ENCODE peak calls at places on chromosomes 12 and 14, in nine cellular contexts. A, T, Z, E, N, Q, J, F and V are unnamed samples.

GRCh38 chr12:101299346-101299745 is 19.4 kb downstream of the UTP20 start:
- DNase-seq in A (no peak), T (no peak), Z (no peak), E (no peak), N (no peak), Q (no peak), J (no peak), F (no peak), V (no peak)

GRCh38 chr14:50957296-50957695 is 13.0 kb upstream of the PYGL start:
- DNase-seq in A (no peak), T (no peak), Z (no peak), E (no peak), N (peak; percentile 68), Q (no peak), J (no peak), F (no peak), V (peak; percentile 50)

GRCh38 chr12:94100254-94100653 is 48.1 kb upstream of the PLXNC1 start:
- DNase-seq in A (no peak), T (no peak), Z (peak; percentile 74), E (no peak), N (no peak), Q (no peak), J (no peak), F (peak; percentile 61), V (no peak)

GRCh38 chr14:52949711-52950409 is 990 bp downstream of the FERMT2 start:
- DNase-seq in A (no peak), T (peak; percentile 47), Z (no peak), E (no peak), N (peak; percentile 56), Q (no peak), J (no peak), F (no peak), V (no peak)

GRCh38 chr14:69715725-69716482 is 51.0 kb upstream of the SRSF5 start:
- DNase-seq in A (peak; percentile 71), T (peak; percentile 27), Z (peak; percentile 49), E (no peak), N (peak; percentile 98), Q (no peak), J (no peak), F (peak; percentile 60), V (no peak)

GRCh38 chr14:30297856-30298255 is 261.1 kb upstream of the G2E3 start:
- DNase-seq in A (no peak), T (no peak), Z (no peak), E (no peak), N (no peak), Q (no peak), J (no peak), F (no peak), V (no peak)

GRCh38 chr12:55724226-55724939 is 4.2 kb downstream of the RDH5 start:
- DNase-seq in A (peak; percentile 77), T (peak; percentile 57), Z (peak; percentile 43), E (peak; percentile 78), N (peak; percentile 81), Q (no peak), J (no peak), F (peak; percentile 87), V (peak; percentile 81)

GRCh38 chr12:43306066-43306465 is 245.9 kb downstream of the ADAMTS20 start:
- DNase-seq in A (no peak), T (peak; percentile 71), Z (peak; percentile 10), E (no peak), N (peak; percentile 86), Q (no peak), J (peak; percentile 79), F (peak; percentile 54), V (no peak)

GRCh38 chr14:55152052-55152753 is 23.2 kb downstream of the LGALS3 start:
- DNase-seq in A (no peak), T (peak; percentile 10), Z (no peak), E (no peak), N (no peak), Q (no peak), J (no peak), F (no peak), V (no peak)

GRCh38 chr14:69818760-69819191 is 21.7 kb upstream of the SLC10A1 start:
- DNase-seq in A (no peak), T (peak; percentile 55), Z (peak; percentile 53), E (peak; percentile 78), N (peak; percentile 70), Q (peak; percentile 20), J (peak; percentile 7), F (peak; percentile 64), V (no peak)

GRCh38 chr12:104263580-104264358 is 39.8 kb upstream of the EID3 start:
- DNase-seq in A (no peak), T (peak; percentile 20), Z (no peak), E (no peak), N (peak; percentile 48), Q (no peak), J (peak; percentile 82), F (no peak), V (no peak)

GRCh38 chr14:100304825-100305445 is 1.3 kb downstream of the SLC25A29 start:
- DNase-seq in A (peak; percentile 83), T (no peak), Z (peak; percentile 38), E (no peak), N (peak; percentile 57), Q (no peak), J (no peak), F (no peak), V (no peak)

GRCh38 chr12:107788281-107788680 is 13.8 kb downstream of the ASCL4 start:
- DNase-seq in A (no peak), T (no peak), Z (no peak), E (no peak), N (no peak), Q (no peak), J (no peak), F (no peak), V (no peak)

GRCh38 chr12:18171571-18171970 is 81.6 kb upstream of the RERGL start:
- DNase-seq in A (no peak), T (no peak), Z (no peak), E (no peak), N (no peak), Q (no peak), J (no peak), F (no peak), V (no peak)

GRCh38 chr12:25052191-25053020 is 103.5 kb upstream of the BCAT1 start:
- DNase-seq in A (no peak), T (no peak), Z (no peak), E (peak; percentile 95), N (peak; percentile 5), Q (peak; percentile 68), J (no peak), F (no peak), V (peak; percentile 79)

GRCh38 chr12:50590869-50591268 is 86.1 kb downstream of the DIP2B start:
- DNase-seq in A (no peak), T (no peak), Z (no peak), E (no peak), N (no peak), Q (no peak), J (no peak), F (no peak), V (no peak)

GRCh38 chr14:30751646-30752416 is 122.5 kb upstream of the COCH start:
- DNase-seq in A (no peak), T (no peak), Z (no peak), E (peak; percentile 24), N (no peak), Q (no peak), J (no peak), F (no peak), V (no peak)

GRCh38 chr12:122130150-122130549 is 43.9 kb downstream of the IL31 start:
- DNase-seq in A (no peak), T (no peak), Z (peak; percentile 72), E (no peak), N (no peak), Q (no peak), J (no peak), F (no peak), V (no peak)

GRCh38 chr14:104403421-104404220 is 175.9 kb upstream of the C14orf180 start:
- DNase-seq in A (no peak), T (no peak), Z (no peak), E (no peak), N (no peak), Q (no peak), J (no peak), F (no peak), V (no peak)

GRCh38 chr12:77537648-77538047 is 293.0 kb upstream of the NAV3 start:
- DNase-seq in A (no peak), T (no peak), Z (no peak), E (no peak), N (no peak), Q (no peak), J (no peak), F (no peak), V (no peak)

GRCh38 chr14:88551936-88552565 is 2.8 kb downstream of the PTPN21 start:
- DNase-seq in A (no peak), T (no peak), Z (no peak), E (no peak), N (peak; percentile 32), Q (no peak), J (no peak), F (peak; percentile 56), V (no peak)

GRCh38 chr14:100239200-100239839 is 376 bp downstream of the YY1 start:
- DNase-seq in A (peak; percentile 64), T (no peak), Z (no peak), E (no peak), N (no peak), Q (peak; percentile 40), J (no peak), F (peak; percentile 68), V (no peak)

GRCh38 chr12:42585846-42586226 is 3.7 kb downstream of the PRICKLE1 start:
- DNase-seq in A (no peak), T (no peak), Z (no peak), E (no peak), N (no peak), Q (no peak), J (no peak), F (no peak), V (no peak)

GRCh38 chr12:2083008-2083407 is 30.2 kb downstream of the CACNA1C start:
- DNase-seq in A (no peak), T (no peak), Z (no peak), E (no peak), N (no peak), Q (no peak), J (no peak), F (no peak), V (no peak)
- TF ChIP-seq CTCF in A (no peak), T (no peak), Z (no peak), E (no peak), N (no peak), Q (no peak), J (no peak), F (no peak), V (no peak)

GRCh38 chr12:130661501-130662255 is 54.4 kb downstream of the RIMBP2 start:
- DNase-seq in A (no peak), T (no peak), Z (peak; percentile 3), E (no peak), N (no peak), Q (no peak), J (no peak), F (no peak), V (no peak)
- TF ChIP-seq CTCF in A (no peak), T (no peak), Z (no peak), E (peak; percentile 30), N (no peak), Q (no peak), J (no peak), F (no peak), V (no peak)

GRCh38 chr12:2317819-2318218 is 265.0 kb downstream of the CACNA1C start:
- DNase-seq in A (no peak), T (no peak), Z (no peak), E (no peak), N (no peak), Q (no peak), J (no peak), F (no peak), V (no peak)
- TF ChIP-seq CTCF in A (no peak), T (no peak), Z (no peak), E (no peak), N (no peak), Q (no peak), J (no peak), F (no peak), V (no peak)

GRCh38 chr12:95848575-95849388 is 10.0 kb upstream of the SNRPF start:
- DNase-seq in A (no peak), T (peak; percentile 38), Z (peak; percentile 36), E (peak; percentile 22), N (peak; percentile 61), Q (no peak), J (no peak), F (no peak), V (no peak)
- TF ChIP-seq CTCF in A (peak; percentile 40), T (peak; percentile 55), Z (peak; percentile 65), E (peak; percentile 66), N (peak; percentile 18), Q (no peak), J (peak; percentile 26), F (no peak), V (no peak)